ENCODE peak calls at places on chromosome 17, in seven cellular contexts. R is heart right ventricle, J is body of pancreas, H is IMR-90, K is fibroblast of lung, D is left ventricle myocardium inferior, M is PC-3. P is an unnamed sample.

GRCh38 chr17:27667656-27668487 is 36.9 kb downstream of the LGALS9 start:
- DNase-seq in H (no peak), R (no peak), M (no peak), J (no peak), K (no peak), D (no peak), P (no peak)

GRCh38 chr17:44909681-44910144 is 5.6 kb downstream of the GFAP start:
- DNase-seq in J (no peak), M (peak), K (peak), R (no peak), H (peak), D (no peak), P (no peak)

GRCh38 chr17:58351710-58352017 is 337 bp downstream of the SUPT4H1 start:
- DNase-seq in R (no peak), D (no peak), M (no peak), H (no peak), K (no peak), J (no peak), P (no peak)

GRCh38 chr17:66272699-66273390 is 29.6 kb upstream of the PRKCA start:
- DNase-seq in D (no peak), R (no peak), M (peak), J (peak), K (peak), H (peak), P (no peak)

GRCh38 chr17:80898706-80899105 is 92.9 kb upstream of the CHMP6 start:
- DNase-seq in D (no peak), H (no peak), R (no peak), M (no peak), J (no peak), K (no peak), P (peak)

GRCh38 chr17:30244853-30245385 is 9.4 kb upstream of the SLC6A4 start:
- DNase-seq in R (no peak), D (no peak), M (peak), K (peak), J (no peak), H (peak), P (no peak)

GRCh38 chr17:43661699-43662431 is at the start of gene MEOX1:
- DNase-seq in M (peak), K (peak), H (peak), R (peak), D (no peak), J (no peak), P (no peak)

GRCh38 chr17:4163951-4164350 is 21.0 kb downstream of the CYB5D2 start:
- DNase-seq in M (no peak), D (no peak), K (no peak), R (no peak), H (peak), J (no peak), P (peak)

GRCh38 chr17:71187145-71187878 is 933.5 kb upstream of the SOX9 start:
- DNase-seq in M (peak), H (no peak), R (no peak), K (no peak), D (no peak), J (no peak), P (no peak)

GRCh38 chr17:52027620-52028019 is 130.9 kb downstream of the CA10 start:
- DNase-seq in D (no peak), J (no peak), R (no peak), H (no peak), K (peak), M (peak), P (no peak)

GRCh38 chr17:5526821-5527598 is 40.6 kb downstream of the MIS12 start:
- DNase-seq in M (peak), J (peak), D (peak), R (peak), H (peak), K (peak), P (peak)
- H3K27ac ChIP-seq in M (peak), J (no peak), D (peak), R (peak), H (peak), K (peak), P (peak)

DNA sequence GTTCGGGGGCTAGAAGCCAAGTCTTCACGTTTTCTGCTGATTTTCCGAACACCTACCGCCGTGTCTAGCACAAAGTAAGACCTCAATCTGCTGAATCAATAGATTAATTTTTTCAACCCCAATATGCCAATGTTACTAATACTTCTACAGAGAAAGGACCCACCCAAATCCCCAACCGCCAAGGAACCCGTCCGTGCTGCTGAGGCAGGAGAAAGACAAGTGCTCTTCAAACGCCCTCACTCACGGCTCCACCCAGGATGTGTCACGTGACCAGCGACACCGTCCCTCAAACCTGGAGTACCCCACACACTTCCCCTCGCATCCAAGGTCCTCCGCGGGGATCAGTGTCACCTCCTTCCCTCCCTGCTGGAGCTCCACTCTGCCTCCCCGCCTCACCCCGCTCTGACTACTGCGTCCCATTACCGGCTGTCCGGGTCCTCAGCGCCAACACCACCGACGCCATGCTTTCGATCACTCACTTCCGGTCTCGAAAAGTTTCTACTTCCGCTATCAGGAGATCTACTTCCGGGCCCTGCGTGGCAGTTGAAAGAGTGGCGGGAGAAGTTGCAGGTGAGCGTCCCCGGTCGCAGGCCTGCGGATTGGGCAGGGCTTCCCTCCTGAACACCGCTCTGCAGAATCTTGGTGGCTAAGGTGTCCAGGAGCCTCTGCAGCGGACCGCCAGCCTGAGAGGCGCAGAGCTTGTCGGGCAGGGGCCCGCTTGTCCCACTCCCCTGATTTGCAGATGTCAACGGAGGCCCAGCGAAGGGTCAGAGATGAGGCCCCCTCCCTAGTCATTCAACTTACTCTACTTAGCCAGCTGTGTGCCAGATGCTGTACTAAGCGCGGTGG is at the start of the genes EME1 and MRPL27:
- DNase-seq in R (peak), M (peak), J (peak), H (peak), D (peak), K (peak), P (peak)
- H3K4me3 ChIP-seq in R (peak), M (peak), J (peak), H (peak), D (peak), K (peak), P (peak)

GRCh38 chr17:39145143-39145542 is 6.3 kb downstream of the PLXDC1 start:
- DNase-seq in H (no peak), R (no peak), D (no peak), J (no peak), K (no peak), M (no peak), P (no peak)
- H3K27ac ChIP-seq in H (no peak), R (peak), D (peak), J (no peak), K (peak), M (no peak), P (no peak)

GRCh38 chr17:850086-850827 is 68.1 kb downstream of the MRM3 start:
- DNase-seq in K (no peak), J (peak), M (no peak), R (no peak), H (no peak), D (no peak), P (no peak)

GRCh38 chr17:851986-852385 is 69.8 kb downstream of the MRM3 start:
- DNase-seq in M (no peak), J (no peak), R (no peak), H (no peak), K (no peak), D (no peak), P (no peak)

GRCh38 chr17:850828-851759 is 68.9 kb downstream of the MRM3 start:
- DNase-seq in M (no peak), H (peak), R (peak), D (peak), K (no peak), J (peak), P (peak)

GRCh38 chr17:848402-848801 is 66.2 kb downstream of the MRM3 start:
- DNase-seq in K (no peak), D (no peak), R (peak), M (no peak), J (no peak), H (no peak), P (no peak)

DNA sequence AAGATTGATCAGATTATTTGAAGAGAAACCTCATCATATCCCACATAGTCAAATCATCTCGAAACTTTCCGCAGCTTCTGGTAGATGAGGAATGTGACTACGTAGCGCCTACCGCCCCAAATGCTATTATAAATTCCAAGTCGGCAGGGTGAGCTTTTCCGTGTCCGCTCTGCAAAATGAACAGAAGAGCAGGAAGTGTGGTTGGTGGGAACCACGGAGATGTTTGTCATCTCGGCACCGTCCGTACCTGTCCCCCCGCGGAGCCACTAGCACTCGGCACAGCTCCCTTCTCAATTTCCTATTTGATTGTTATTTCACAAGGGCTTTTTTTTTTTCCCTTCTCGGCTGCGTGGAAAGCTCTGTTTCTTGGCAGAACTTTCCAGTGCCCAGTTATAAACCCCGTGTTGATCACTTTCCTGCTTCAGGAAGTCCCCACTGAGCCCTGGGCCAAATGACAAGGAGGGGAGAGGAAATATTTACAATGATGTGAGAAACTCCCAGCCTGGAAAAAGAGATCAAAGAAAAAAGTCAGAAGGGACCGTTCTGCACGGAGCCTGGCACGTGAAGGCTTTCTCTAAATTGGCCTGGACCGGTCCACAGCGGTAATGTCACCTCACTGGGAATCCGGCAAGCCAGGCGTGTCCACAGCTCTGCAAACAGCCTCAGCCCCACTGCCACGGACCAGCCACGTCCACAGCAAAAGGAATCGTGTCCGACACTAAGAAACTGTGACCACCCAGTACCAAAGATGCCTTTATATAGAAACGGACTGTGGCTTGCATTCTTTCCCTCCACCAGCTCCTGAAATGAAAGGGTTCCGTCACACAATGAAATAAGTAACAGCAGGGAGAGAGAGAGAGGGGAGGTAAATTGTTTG is 65.0 kb downstream of the MRM3 start:
- DNase-seq in D (no peak), M (peak), J (peak), H (peak), R (peak), K (peak), P (no peak)
- H3K4me3 ChIP-seq in D (peak), M (peak), J (no peak), H (no peak), R (peak), K (peak), P (peak)

GRCh38 chr17:83053779-83054451 is 25.5 kb upstream of the METRNL start:
- DNase-seq in R (no peak), J (peak), D (peak), K (no peak), H (no peak), M (no peak), P (peak)
- H3K27ac ChIP-seq in R (peak), J (peak), D (peak), K (no peak), H (no peak), M (no peak), P (peak)

DNA sequence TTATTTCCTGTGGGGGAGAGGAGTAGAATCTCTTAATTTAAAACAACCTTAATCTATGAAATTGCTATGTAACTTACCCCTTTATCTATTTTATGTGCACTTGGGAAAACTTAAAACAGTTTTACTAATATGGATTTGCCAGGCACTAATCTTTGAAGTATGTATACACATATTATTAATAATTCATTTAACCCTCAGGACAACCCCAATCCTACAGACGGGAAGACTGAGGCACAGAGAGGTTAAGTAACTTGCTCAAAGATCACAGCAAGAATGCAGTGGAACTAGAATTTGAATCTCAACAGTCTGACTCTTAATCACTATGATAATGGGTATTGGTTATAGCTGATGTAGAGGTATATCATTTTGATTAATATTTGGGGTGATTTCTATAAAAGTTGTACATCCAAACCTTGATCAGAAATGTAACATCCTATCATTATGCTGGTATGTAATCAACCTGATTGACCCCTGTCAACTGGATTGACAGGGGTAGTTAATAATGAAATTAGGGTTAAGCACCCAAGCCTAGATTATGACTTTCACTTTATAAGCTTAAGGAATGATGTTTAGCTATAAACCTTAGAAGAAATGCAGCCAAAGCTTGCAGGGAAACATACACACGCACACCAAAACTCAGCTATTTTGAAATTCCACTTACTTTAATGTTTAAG is 1.6 kb downstream of the MYO1D start:
- DNase-seq in H (no peak), R (no peak), J (no peak), K (no peak), M (no peak), D (no peak), P (no peak)
- H3K4me3 ChIP-seq in H (no peak), R (peak), J (no peak), K (peak), M (peak), D (peak), P (no peak)

DNA sequence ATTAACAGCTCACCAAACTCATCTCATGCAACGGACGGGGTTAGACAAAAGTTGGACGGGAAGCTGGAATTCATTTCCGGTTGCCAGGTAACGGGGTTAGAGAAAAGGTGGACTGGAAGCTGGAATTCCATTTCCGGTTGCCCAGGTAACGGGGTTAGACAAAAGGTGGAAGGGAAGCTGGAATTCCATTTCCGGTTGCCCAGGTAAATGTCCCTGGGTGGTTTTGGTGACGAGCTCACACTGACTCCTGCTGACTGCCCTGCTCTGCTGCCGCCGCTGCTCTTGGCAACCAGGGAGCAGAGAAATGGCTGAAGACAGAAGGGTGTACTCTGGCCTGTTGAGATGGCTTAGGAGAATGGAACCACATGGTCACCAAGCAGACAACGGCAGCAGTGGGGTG is 170.3 kb upstream of the RPH3AL start:
- DNase-seq in H (no peak), D (no peak), J (no peak), K (no peak), M (no peak), R (no peak), P (no peak)
- H3K27ac ChIP-seq in H (no peak), D (no peak), J (no peak), K (no peak), M (no peak), R (no peak), P (no peak)

GRCh38 chr17:29135464-29135863 is 44.7 kb downstream of the MYO18A start:
- DNase-seq in R (no peak), H (no peak), K (no peak), D (no peak), J (no peak), M (no peak), P (no peak)

GRCh38 chr17:29129731-29130130 is 50.5 kb downstream of the MYO18A start:
- DNase-seq in H (no peak), K (no peak), M (no peak), J (no peak), D (no peak), R (no peak), P (no peak)

GRCh38 chr17:29133146-29133713 is 47.0 kb downstream of the MYO18A start:
- DNase-seq in K (peak), M (peak), D (peak), H (peak), J (no peak), R (peak), P (peak)

GRCh38 chr17:29127840-29128239 is 52.4 kb downstream of the MYO18A start:
- DNase-seq in K (no peak), M (no peak), H (no peak), D (no peak), R (no peak), J (no peak), P (peak)

DNA sequence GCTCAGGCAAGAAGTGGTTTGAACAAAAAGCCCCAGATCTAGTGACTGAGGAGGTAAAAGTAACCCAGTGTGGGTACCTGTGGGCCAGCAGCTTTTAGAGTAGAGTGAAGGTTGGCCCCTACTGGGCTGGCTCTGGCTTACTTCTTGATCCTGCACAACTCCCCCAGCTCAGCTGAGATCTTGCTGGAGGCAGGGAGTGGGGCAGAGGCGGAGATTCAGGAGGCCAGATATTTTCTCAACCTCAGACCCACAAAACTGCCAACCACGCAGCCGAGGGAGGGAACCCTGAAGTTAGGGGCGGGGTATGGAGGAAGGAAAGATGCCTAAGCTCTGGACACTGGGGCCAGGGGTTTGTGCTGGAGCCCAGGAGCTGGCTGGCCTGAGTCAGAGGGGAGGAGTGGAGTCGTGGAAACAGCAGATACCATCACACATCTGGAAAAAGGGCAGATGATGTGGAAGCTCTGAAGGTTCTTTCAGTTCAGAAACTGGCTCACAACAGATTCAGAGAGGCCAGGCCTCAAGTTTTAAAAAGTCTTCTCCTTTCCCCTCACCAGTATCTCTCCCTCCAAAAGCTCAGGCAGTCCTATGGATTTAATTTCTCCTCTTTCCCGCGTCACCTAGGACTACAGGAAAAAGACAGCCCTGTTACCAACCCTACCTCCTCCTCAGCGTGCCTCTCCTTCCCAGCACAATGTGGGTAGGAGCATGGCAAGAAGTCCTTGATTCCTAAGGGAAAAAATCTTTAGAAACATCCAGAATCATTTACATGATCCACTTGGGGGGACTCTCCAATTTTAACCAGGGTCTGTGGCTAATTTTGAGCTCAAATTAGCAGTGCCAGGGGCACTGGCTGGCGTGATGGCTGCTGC is 48.1 kb downstream of the MYO18A start:
- DNase-seq in J (no peak), R (no peak), H (peak), M (no peak), D (no peak), K (peak), P (peak)
- H3K4me3 ChIP-seq in J (no peak), R (no peak), H (no peak), M (no peak), D (peak), K (peak), P (no peak)